ENCODE peak calls at places on chromosomes 5 and 9, in ten cellular contexts. N is DND-41; R is left cardiac atrium; B is COLO829; K is stimulated activated CD4-positive, alpha-beta T cell treated with anti-CD3 and anti-CD28 coated beads, Interleukin-1b, Interleukin-23, amount 100 ng/mL, for 24 hours; M is neural crest cell; D is HEK293T; J is nephron progenitor cell; W is activated naive CD4-positive, alpha-beta T cell treated with Interleukin-2 at 50 U/mL for 16 hours; I is mesendoderm. G is an unnamed sample.

GRCh38 chr9:128419061-128419925 is 1.4 kb upstream of the CERCAM start:
- DNase-seq in K (no peak), D (peak), B (no peak), R (no peak), M (no peak), N (no peak), J (no peak), I (no peak), W (no peak), G (no peak)

GRCh38 chr5:150438873-150439546 is 10.5 kb downstream of the RPS14 start:
- DNase-seq in R (no peak), I (peak), J (peak), B (no peak), M (peak), N (no peak), D (peak), W (no peak), K (no peak), G (peak)

GRCh38 chr9:20236676-20237075 is 385.6 kb downstream of the MLLT3 start:
- DNase-seq in I (no peak), N (no peak), M (no peak), B (no peak), J (no peak), K (no peak), W (no peak), D (no peak), R (no peak), G (no peak)

GRCh38 chr9:15104826-15105420 is 194.7 kb upstream of the FREM1 start:
- DNase-seq in J (peak), R (no peak), K (peak), W (peak), D (peak), M (peak), N (peak), B (peak), I (peak), G (no peak)

GRCh38 chr9:132486706-132487350 is 76.8 kb downstream of the CFAP77 start:
- DNase-seq in M (no peak), R (no peak), B (no peak), D (no peak), W (peak), K (peak), N (peak), I (no peak), J (peak), G (no peak)

GRCh38 chr9:99824378-99825157 is 2.9 kb downstream of the NR4A3 start:
- DNase-seq in J (peak), D (no peak), N (no peak), W (peak), I (peak), K (peak), R (peak), M (peak), B (no peak), G (no peak)

GRCh38 chr9:16352791-16353401 is 517.6 kb downstream of the BNC2 start:
- DNase-seq in M (no peak), R (no peak), K (no peak), J (no peak), I (no peak), D (no peak), N (no peak), B (no peak), W (no peak), G (no peak)

GRCh38 chr9:86487222-86487841 is 133.1 kb upstream of the TUT7 start:
- DNase-seq in W (no peak), I (peak), M (no peak), J (no peak), D (peak), R (no peak), K (no peak), B (peak), N (no peak), G (peak)

GRCh38 chr9:81374881-81375280 is 314.5 kb downstream of the TLE1 start:
- DNase-seq in I (peak), M (no peak), J (no peak), B (peak), K (no peak), W (no peak), D (no peak), R (no peak), N (no peak), G (no peak)

GRCh38 chr5:80463269-80463668 is 24.6 kb upstream of the FAM151B start:
- DNase-seq in D (no peak), N (no peak), B (no peak), K (no peak), J (no peak), R (no peak), W (no peak), M (no peak), I (peak), G (no peak)

GRCh38 chr9:112334319-112334828 is 955 bp upstream of the PTBP3 start:
- DNase-seq in R (no peak), B (no peak), I (no peak), N (peak), M (no peak), W (peak), J (no peak), K (peak), D (no peak), G (no peak)

GRCh38 chr5:145574889-145575573 is 260.1 kb downstream of the PRELID2 start:
- DNase-seq in J (no peak), M (no peak), D (no peak), I (no peak), B (peak), R (no peak), K (no peak), N (no peak), W (no peak), G (no peak)

GRCh38 chr5:33725846-33726245 is 165.9 kb downstream of the ADAMTS12 start:
- DNase-seq in D (no peak), K (no peak), J (no peak), I (no peak), R (no peak), M (no peak), N (no peak), B (no peak), W (no peak), G (no peak)

GRCh38 chr9:134937566-134938345 is 20.0 kb upstream of the FCN1 start:
- DNase-seq in W (no peak), K (no peak), B (no peak), R (no peak), N (no peak), I (no peak), D (no peak), M (no peak), J (peak), G (no peak)

GRCh38 chr5:142301487-142302035 is 23.3 kb downstream of the SPRY4 start:
- DNase-seq in K (no peak), B (no peak), N (no peak), I (no peak), W (no peak), D (no peak), M (no peak), J (no peak), R (no peak), G (no peak)

GRCh38 chr5:67537439-67538342 is 341.1 kb upstream of the CD180 start:
- DNase-seq in K (no peak), D (no peak), N (peak), I (no peak), B (no peak), W (no peak), R (no peak), M (no peak), J (no peak), G (no peak)

GRCh38 chr9:30851600-30851999 is 1532.8 kb upstream of the ACO1 start:
- DNase-seq in M (no peak), I (no peak), J (no peak), D (no peak), R (no peak), B (no peak), N (no peak), K (no peak), W (no peak), G (no peak)

GRCh38 chr5:172559004-172559932 is 81.8 kb upstream of the NEURL1B start:
- DNase-seq in R (peak), N (no peak), B (no peak), I (no peak), W (no peak), D (no peak), K (no peak), J (peak), M (no peak), G (no peak)

GRCh38 chr9:127568971-127569818 is 42.9 kb upstream of the STXBP1 start:
- DNase-seq in B (peak), K (peak), W (peak), J (peak), N (peak), I (peak), R (peak), M (peak), D (peak), G (peak)

GRCh38 chr9:76658510-76659231 is 105.6 kb upstream of the PCA3 start:
- DNase-seq in R (no peak), N (peak), M (no peak), K (no peak), J (no peak), W (no peak), B (peak), I (peak), D (peak), G (peak)

GRCh38 chr5:113292535-113292934 is 142.3 kb downstream of the TSSK1B start:
- DNase-seq in I (no peak), K (no peak), D (no peak), B (no peak), N (no peak), J (no peak), R (no peak), M (no peak), W (no peak), G (no peak)

GRCh38 chr9:5971740-5972139 is 43.7 kb downstream of the RANBP6 start:
- DNase-seq in B (no peak), D (no peak), K (no peak), I (no peak), J (no peak), R (no peak), N (no peak), M (no peak), W (no peak), G (no peak)

GRCh38 chr5:90421136-90421535 is 11.6 kb upstream of the CETN3 start:
- DNase-seq in N (no peak), D (peak), J (peak), R (no peak), K (no peak), M (no peak), B (no peak), W (no peak), I (peak), G (no peak)

GRCh38 chr5:72956324-72957140 is 691 bp downstream of the FCHO2 start:
- DNase-seq in I (peak), K (peak), R (peak), J (peak), D (peak), B (no peak), M (peak), N (no peak), W (peak), G (no peak)